ENCODE peak calls at places on chromosomes 16 and 17, in four cellular contexts. P is K562, T is H1, A is HCT116. U is an unnamed sample.

GRCh38 chr17:57773557-57773956 is 28.5 kb upstream of the CCDC182 start:
- DNase-seq in P (no peak), T (no peak), A (no peak), U (no peak)

GRCh38 chr16:14510939-14511797 is 118.9 kb downstream of the PARN start:
- DNase-seq in P (no peak), T (no peak), A (no peak), U (no peak)

GRCh38 chr17:64259436-64259835 is 3.6 kb downstream of the TEX2 start:
- DNase-seq in P (no peak), T (no peak), A (no peak), U (no peak)

GRCh38 chr16:82732461-82732860 is 105.7 kb downstream of the CDH13 start:
- DNase-seq in P (no peak), T (no peak), A (no peak), U (no peak)

GRCh38 chr17:18230288-18231141 is 5.1 kb downstream of the LLGL1 start:
- DNase-seq in P (no peak), T (no peak), A (no peak), U (no peak)

GRCh38 chr17:19763416-19763815 is 15.3 kb upstream of the ALDH3A1 start:
- DNase-seq in P (no peak), T (no peak), A (no peak), U (no peak)

GRCh38 chr17:19768046-19768782 is 20.1 kb upstream of the ALDH3A1 start:
- DNase-seq in P (no peak), T (no peak), A (no peak), U (no peak)

GRCh38 chr16:89048087-89048729 is 45.4 kb upstream of the ACSF3 start:
- DNase-seq in P (peak; percentile 46), T (no peak), A (no peak), U (no peak)

GRCh38 chr16:88023366-88023765 is 72.1 kb downstream of the BANP start:
- DNase-seq in P (no peak), T (no peak), A (no peak), U (no peak)

GRCh38 chr16:22300427-22301071 is 3.3 kb downstream of the POLR3E start:
- DNase-seq in P (peak; percentile 17), T (no peak), A (no peak), U (no peak)

GRCh38 chr16:15865742-15866141 is 8.9 kb upstream of the MYH11 start:
- DNase-seq in P (no peak), T (no peak), A (no peak), U (no peak)

GRCh38 chr17:78355045-78355641 is 4.7 kb downstream of the SOCS3 start:
- DNase-seq in P (no peak), T (no peak), A (no peak), U (no peak)

GRCh38 chr17:29624586-29624985 is 1.9 kb upstream of the CORO6 start:
- DNase-seq in P (no peak), T (no peak), A (no peak), U (no peak)

GRCh38 chr17:38550661-38551060 is 55.1 kb downstream of the SRCIN1 start:
- DNase-seq in P (peak; percentile 64), T (no peak), A (no peak), U (no peak)

GRCh38 chr16:61820398-61820797 is 215.8 kb downstream of the CDH8 start:
- DNase-seq in P (no peak), T (no peak), A (no peak), U (no peak)

GRCh38 chr17:12789075-12789975 is at the start of gene ARHGAP44:
- DNase-seq in P (peak; percentile 38), T (peak; percentile 46), A (peak; percentile 46), U (no peak)

GRCh38 chr16:87897563-87898505 is 28.5 kb upstream of the SLC7A5 start:
- DNase-seq in P (no peak), T (no peak), A (no peak), U (no peak)

GRCh38 chr16:77191259-77191969 is 424 bp downstream of the MON1B start:
- DNase-seq in P (peak; percentile 35), T (no peak), A (no peak), U (no peak)

GRCh38 chr17:69609495-69610315 is 195.2 kb downstream of the MAP2K6 start:
- DNase-seq in P (peak; percentile 19), T (peak; percentile 19), A (peak; percentile 24), U (no peak)

GRCh38 chr17:6043405-6043804 is 26.8 kb upstream of the WSCD1 start:
- DNase-seq in P (no peak), T (no peak), A (no peak), U (no peak)

GRCh38 chr17:78753316-78754250 is 28.5 kb downstream of the CYTH1 start:
- DNase-seq in P (no peak), T (no peak), A (no peak), U (no peak)

GRCh38 chr16:1378087-1378803 is 26.5 kb downstream of the GNPTG start:
- DNase-seq in P (no peak), T (no peak), A (no peak), U (no peak)

GRCh38 chr16:1379054-1379862 is 27.5 kb downstream of the GNPTG start:
- DNase-seq in P (peak; percentile 93), T (no peak), A (no peak), U (no peak)

GRCh38 chr16:1378804-1379053 is 27.0 kb downstream of the GNPTG start:
- DNase-seq in P (no peak), T (no peak), A (no peak), U (no peak)

GRCh38 chr16:1375741-1376410 is 24.1 kb downstream of the GNPTG start:
- DNase-seq in P (no peak), T (no peak), A (no peak), U (no peak)

GRCh38 chr16:1377406-1378010 is 25.8 kb downstream of the GNPTG start:
- DNase-seq in P (no peak), T (no peak), A (no peak), U (no peak)
- TF ChIP-seq ATF3 in P (no peak), T (no peak), A (no peak), U (no peak)

DNA sequence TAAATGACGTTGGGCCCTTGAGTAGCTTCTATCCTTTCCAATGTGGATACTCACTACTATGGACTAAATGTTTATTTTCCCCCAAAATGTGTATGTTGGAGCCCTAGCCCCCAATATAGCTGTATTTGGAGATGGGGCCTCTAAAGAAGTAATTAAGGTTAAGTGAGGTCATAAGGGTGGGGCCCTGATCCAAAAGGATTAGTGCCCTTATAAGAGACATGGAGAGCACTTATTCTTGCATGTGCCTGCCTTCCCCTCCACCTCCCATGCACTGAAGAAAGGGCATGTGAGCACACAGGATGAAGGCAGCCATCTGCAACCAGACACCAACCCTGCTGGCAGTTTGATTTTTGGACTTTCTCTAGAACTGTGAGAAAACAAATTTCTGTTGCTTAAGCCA is 115.7 kb upstream of the MED13 start:
- DNase-seq in P (no peak), T (no peak), A (no peak), U (no peak)
- TF ChIP-seq EGR1 in P (no peak), T (no peak), A (no peak), U (no peak)

DNA sequence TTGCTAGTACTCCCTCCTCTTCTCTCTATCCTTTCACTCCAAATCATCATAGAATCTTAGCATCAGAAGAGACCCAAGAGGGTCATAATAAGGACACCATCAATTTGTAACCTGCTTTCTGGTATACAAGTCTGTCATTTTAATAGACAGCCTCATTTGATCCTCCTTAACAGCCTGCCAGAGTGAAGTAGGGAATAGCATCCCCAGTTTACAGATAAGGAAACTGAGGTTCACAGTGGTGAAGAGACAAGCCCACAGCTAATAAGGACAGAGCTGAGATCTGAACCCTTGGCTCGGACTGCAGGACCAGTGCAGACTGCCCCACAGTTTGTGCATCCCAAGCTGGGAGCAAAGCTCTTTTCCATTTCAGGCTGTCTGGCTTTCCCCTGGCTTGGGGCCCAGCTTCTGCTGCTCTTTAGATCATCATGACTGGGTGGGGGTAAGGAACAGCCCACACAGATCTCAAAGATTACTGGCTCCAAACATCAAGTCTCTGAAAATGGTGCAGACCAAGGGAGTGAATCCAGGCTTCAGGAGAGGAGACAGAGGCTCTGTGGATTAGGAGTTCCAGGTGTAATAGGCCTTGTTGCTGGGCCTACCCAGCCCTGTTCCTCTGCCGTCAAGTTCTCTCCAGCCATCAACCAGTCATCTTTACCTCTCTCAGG is 10.3 kb upstream of the IGFBP4 start:
- DNase-seq in P (no peak), T (no peak), A (no peak), U (no peak)
- TF ChIP-seq ATF3 in P (no peak), T (no peak), A (no peak), U (no peak)

GRCh38 chr16:86540894-86541293 is 14.1 kb downstream of the MTHFSD start:
- DNase-seq in P (no peak), T (no peak), A (no peak), U (no peak)

GRCh38 chr16:86545927-86546637 is 9.0 kb downstream of the MTHFSD start:
- DNase-seq in P (no peak), T (no peak), A (no peak), U (no peak)

GRCh38 chr16:86545481-86545880 is 9.6 kb downstream of the MTHFSD start:
- DNase-seq in P (no peak), T (no peak), A (no peak), U (no peak)

GRCh38 chr16:86541560-86541959 is 13.5 kb downstream of the MTHFSD start:
- DNase-seq in P (no peak), T (no peak), A (no peak), U (no peak)

GRCh38 chr16:86542756-86543750 is 12.0 kb downstream of the MTHFSD start:
- DNase-seq in P (no peak), T (no peak), A (no peak), U (no peak)
- TF ChIP-seq EGR1 in P (no peak), T (no peak), A (no peak), U (no peak)

GRCh38 chr17:82244413-82245140 is 15.7 kb downstream of the SLC16A3 start:
- DNase-seq in P (peak; percentile 41), T (no peak), A (no peak), U (no peak)
- TF ChIP-seq ATF3 in P (no peak), T (no peak), A (no peak), U (no peak)

GRCh38 chr16:81429045-81429521 is 15.5 kb upstream of the CMIP start:
- DNase-seq in P (peak; percentile 42), T (no peak), A (peak; percentile 68), U (no peak)
- TF ChIP-seq EGR1 in P (no peak), T (no peak), A (no peak), U (no peak)

GRCh38 chr16:79931721-79932120 is 331.2 kb upstream of the MAF start:
- DNase-seq in P (no peak), T (no peak), A (no peak), U (no peak)
- TF ChIP-seq ATF3 in P (no peak), T (no peak), A (no peak), U (no peak)

GRCh38 chr17:41957058-41957868 is 9.3 kb upstream of the CNP start:
- DNase-seq in P (no peak), T (no peak), A (no peak), U (no peak)
- TF ChIP-seq EGR1 in P (no peak), T (no peak), A (no peak), U (no peak)

GRCh38 chr16:85878875-85879274 is 20.1 kb upstream of the IRF8 start:
- DNase-seq in P (no peak), T (no peak), A (no peak), U (no peak)
- TF ChIP-seq ATF3 in P (no peak), T (no peak), A (no peak), U (no peak)